ENCODE peak calls at places on chromosomes 12 and 14, in eight cellular contexts. W is NAMALWA; A is central memory CD8-positive, alpha-beta T cell; X is uterus; R is putamen; O is effector memory CD4-positive, alpha-beta T cell; P is fibroblast of lung; J is HTR-8/SVneo. N is an unnamed sample.

GRCh38 chr12:41224066-41224465 is 35.9 kb downstream of the PDZRN4 start:
- DNase-seq in O (no peak), J (no peak), A (no peak), R (no peak), X (no peak), P (no peak), W (no peak), N (no peak)

GRCh38 chr14:104363891-104364760 is 215.4 kb upstream of the C14orf180 start:
- DNase-seq in W (no peak), A (no peak), X (no peak), O (no peak), R (no peak), P (no peak), J (no peak), N (peak; percentile 38)

GRCh38 chr14:93212432-93212831 is 5.4 kb downstream of the UBR7 start:
- DNase-seq in R (no peak), O (no peak), X (no peak), W (peak; percentile 53), J (no peak), A (no peak), P (no peak), N (no peak)

GRCh38 chr12:132465269-132466190 is 24.4 kb upstream of the FBRSL1 start:
- DNase-seq in O (no peak), A (no peak), W (no peak), J (peak; percentile 51), X (no peak), R (no peak), P (no peak), N (peak; percentile 20)

GRCh38 chr14:69299286-69300035 is 39.5 kb downstream of the GALNT16 start:
- DNase-seq in R (no peak), O (no peak), J (no peak), W (peak; percentile 12), A (no peak), P (no peak), X (no peak), N (no peak)

GRCh38 chr14:36212987-36213386 is 36.5 kb upstream of the PTCSC3 start:
- DNase-seq in J (no peak), W (no peak), P (no peak), A (no peak), X (no peak), O (no peak), R (no peak), N (no peak)

GRCh38 chr12:47221256-47222023 is 141.7 kb upstream of the AMIGO2 start:
- DNase-seq in A (no peak), X (no peak), P (peak; percentile 39), J (no peak), O (no peak), W (no peak), R (no peak), N (no peak)

GRCh38 chr14:51283402-51283825 is 43.4 kb downstream of the TMX1 start:
- DNase-seq in W (peak; percentile 43), R (peak; percentile 61), P (peak; percentile 85), J (peak; percentile 76), O (no peak), X (no peak), A (no peak), N (no peak)

GRCh38 chr14:75911883-75912282 is 69.9 kb downstream of the TGFB3 start:
- DNase-seq in O (no peak), X (no peak), R (peak; percentile 39), W (no peak), P (peak; percentile 69), J (no peak), A (no peak), N (no peak)

GRCh38 chr14:101980700-101981099 is 16.3 kb downstream of the DYNC1H1 start:
- DNase-seq in X (peak; percentile 72), W (peak; percentile 39), J (peak; percentile 89), O (no peak), A (no peak), P (peak; percentile 99), R (peak; percentile 56), N (peak; percentile 70)

N was measured in heart left ventricle.